ENCODE peak calls at places on chromosomes 1 and 21, in five cellular contexts. One of them, this sample, is unnamed.

GRCh38 chr21:38948981-38949380 is 143.3 kb downstream of the ETS2 start:
- DNase-seq in GM04504: no peak
- DNase-seq in NCI-H2171 treated with DMSO at 0.1 percent for 48 hours: no peak
- DNase-seq in effector CD4-positive, alpha-beta T cell: no peak
- DNase-seq in NCI-H748 treated with DMSO at 0.1 percent for 48 hours: no peak
- DNase-seq in this sample: no peak

GRCh38 chr21:16218682-16219343 is 489.0 kb downstream of the USP25 start:
- DNase-seq in GM04504: no peak
- DNase-seq in NCI-H2171 treated with DMSO at 0.1 percent for 48 hours: no peak
- DNase-seq in effector CD4-positive, alpha-beta T cell: no peak
- DNase-seq in NCI-H748 treated with DMSO at 0.1 percent for 48 hours: no peak
- DNase-seq in this sample: no peak

GRCh38 chr1:101317590-101317989 is 80.8 kb downstream of the S1PR1 start:
- DNase-seq in GM04504: no peak
- DNase-seq in NCI-H2171 treated with DMSO at 0.1 percent for 48 hours: no peak
- DNase-seq in effector CD4-positive, alpha-beta T cell: no peak
- DNase-seq in NCI-H748 treated with DMSO at 0.1 percent for 48 hours: no peak
- DNase-seq in this sample: no peak

GRCh38 chr1:171785766-171786165 is 4.3 kb downstream of the METTL13 start:
- DNase-seq in GM04504: no peak
- DNase-seq in NCI-H2171 treated with DMSO at 0.1 percent for 48 hours: no peak
- DNase-seq in effector CD4-positive, alpha-beta T cell: no peak
- DNase-seq in NCI-H748 treated with DMSO at 0.1 percent for 48 hours: no peak
- DNase-seq in this sample: no peak

GRCh38 chr1:117985973-117986372 is 56.4 kb downstream of the WDR3 start:
- DNase-seq in GM04504: no peak
- DNase-seq in NCI-H2171 treated with DMSO at 0.1 percent for 48 hours: no peak
- DNase-seq in effector CD4-positive, alpha-beta T cell: no peak
- DNase-seq in NCI-H748 treated with DMSO at 0.1 percent for 48 hours: no peak
- DNase-seq in this sample: no peak

GRCh38 chr1:8970870-8971337 is 25.2 kb downstream of the CA6 start:
- DNase-seq in GM04504: no peak
- DNase-seq in NCI-H2171 treated with DMSO at 0.1 percent for 48 hours: no peak
- DNase-seq in effector CD4-positive, alpha-beta T cell: peak; percentile 13
- DNase-seq in NCI-H748 treated with DMSO at 0.1 percent for 48 hours: no peak
- DNase-seq in this sample: no peak

GRCh38 chr1:15286452-15286851 is 39.4 kb downstream of the FHAD1 start:
- DNase-seq in GM04504: no peak
- DNase-seq in NCI-H2171 treated with DMSO at 0.1 percent for 48 hours: no peak
- DNase-seq in effector CD4-positive, alpha-beta T cell: no peak
- DNase-seq in NCI-H748 treated with DMSO at 0.1 percent for 48 hours: no peak
- DNase-seq in this sample: no peak

GRCh38 chr21:35102488-35103407 is 53.6 kb upstream of the RUNX1 start:
- DNase-seq in GM04504: no peak
- DNase-seq in NCI-H2171 treated with DMSO at 0.1 percent for 48 hours: no peak
- DNase-seq in effector CD4-positive, alpha-beta T cell: peak; percentile 8
- DNase-seq in NCI-H748 treated with DMSO at 0.1 percent for 48 hours: no peak
- DNase-seq in this sample: no peak

GRCh38 chr1:38246955-38247952 is 200.7 kb upstream of the POU3F1 start:
- DNase-seq in GM04504: peak; percentile 28
- DNase-seq in NCI-H2171 treated with DMSO at 0.1 percent for 48 hours: no peak
- DNase-seq in effector CD4-positive, alpha-beta T cell: no peak
- DNase-seq in NCI-H748 treated with DMSO at 0.1 percent for 48 hours: peak; percentile 44
- DNase-seq in this sample: no peak

GRCh38 chr1:115062542-115063004 is 26.7 kb downstream of the TSPAN2 start:
- DNase-seq in GM04504: no peak
- DNase-seq in NCI-H2171 treated with DMSO at 0.1 percent for 48 hours: no peak
- DNase-seq in effector CD4-positive, alpha-beta T cell: peak; percentile 92
- DNase-seq in NCI-H748 treated with DMSO at 0.1 percent for 48 hours: no peak
- DNase-seq in this sample: peak; percentile 34

GRCh38 chr21:46196733-46197132 is 12.5 kb upstream of the SPATC1L start:
- DNase-seq in GM04504: no peak
- DNase-seq in NCI-H2171 treated with DMSO at 0.1 percent for 48 hours: no peak
- DNase-seq in effector CD4-positive, alpha-beta T cell: no peak
- DNase-seq in NCI-H748 treated with DMSO at 0.1 percent for 48 hours: no peak
- DNase-seq in this sample: no peak

GRCh38 chr1:8097077-8097799 is 71.1 kb upstream of the ERRFI1 start:
- DNase-seq in GM04504: no peak
- DNase-seq in NCI-H2171 treated with DMSO at 0.1 percent for 48 hours: peak; percentile 91
- DNase-seq in effector CD4-positive, alpha-beta T cell: no peak
- DNase-seq in NCI-H748 treated with DMSO at 0.1 percent for 48 hours: peak; percentile 18
- DNase-seq in this sample: no peak

GRCh38 chr21:44867999-44868700 is 5.3 kb downstream of the PTTG1IP start:
- DNase-seq in GM04504: no peak
- DNase-seq in NCI-H2171 treated with DMSO at 0.1 percent for 48 hours: no peak
- DNase-seq in effector CD4-positive, alpha-beta T cell: peak; percentile 35
- DNase-seq in NCI-H748 treated with DMSO at 0.1 percent for 48 hours: no peak
- DNase-seq in this sample: no peak

GRCh38 chr21:41971891-41972290 is 18.1 kb upstream of the C2CD2 start:
- DNase-seq in GM04504: no peak
- DNase-seq in NCI-H2171 treated with DMSO at 0.1 percent for 48 hours: no peak
- DNase-seq in effector CD4-positive, alpha-beta T cell: no peak
- DNase-seq in NCI-H748 treated with DMSO at 0.1 percent for 48 hours: no peak
- DNase-seq in this sample: no peak

GRCh38 chr1:28921286-28921869 is 7.0 kb downstream of the EPB41 start:
- DNase-seq in GM04504: no peak
- DNase-seq in NCI-H2171 treated with DMSO at 0.1 percent for 48 hours: peak; percentile 89
- DNase-seq in effector CD4-positive, alpha-beta T cell: no peak
- DNase-seq in NCI-H748 treated with DMSO at 0.1 percent for 48 hours: no peak
- DNase-seq in this sample: no peak

This sample was measured in thyroid gland.